ENCODE peak calls at places on chromosomes 3 and 15, in five cellular contexts. K is WTC11, A is HepG2, O is GM12878, X is H1. P is an unnamed sample.

GRCh38 chr3:140128217-140129137 is 193.5 kb downstream of the CLSTN2 start:
- DNase-seq in A (peak), K (peak), O (no peak), X (peak), P (peak)

GRCh38 chr3:153438275-153438674 is 276.2 kb downstream of the RAP2B start:
- DNase-seq in X (no peak), K (no peak), A (no peak), O (no peak), P (no peak)

GRCh38 chr3:9397331-9397910 is at the start of gene SETD5:
- DNase-seq in K (peak), X (peak), A (peak), O (peak), P (peak)

GRCh38 chr3:122893282-122893681 is 98.4 kb downstream of the SLC49A4 start:
- DNase-seq in K (no peak), O (no peak), A (peak), X (no peak), P (no peak)

GRCh38 chr3:12287727-12288465 is 974 bp upstream of the PPARG start:
- DNase-seq in O (no peak), X (peak), A (no peak), K (peak), P (no peak)

GRCh38 chr15:78302579-78302978 is 3.2 kb upstream of the SKIC8 start:
- DNase-seq in K (no peak), A (no peak), O (no peak), X (no peak), P (no peak)

GRCh38 chr15:33183334-33183733 is 11.2 kb downstream of the FMN1 start:
- DNase-seq in O (no peak), X (no peak), A (no peak), K (no peak), P (no peak)

GRCh38 chr3:132038198-132038825 is 3.5 kb upstream of the CPNE4 start:
- DNase-seq in O (no peak), X (no peak), K (no peak), A (peak), P (no peak)

GRCh38 chr3:16461463-16462245 is 51.8 kb downstream of the RFTN1 start:
- DNase-seq in K (no peak), A (no peak), X (no peak), O (no peak), P (no peak)

GRCh38 chr3:108970561-108970960 is 16.9 kb upstream of the GUCA1C start:
- DNase-seq in A (no peak), K (no peak), X (no peak), O (no peak), P (no peak)

GRCh38 chr15:28861031-28861534 is 12.6 kb upstream of the GOLGA6L7 start:
- DNase-seq in K (no peak), A (no peak), X (no peak), O (no peak), P (no peak)

GRCh38 chr3:31377045-31377642 is 155.6 kb upstream of the STT3B start:
- DNase-seq in O (no peak), K (no peak), X (no peak), A (peak), P (no peak)

GRCh38 chr3:188152660-188153497 is 1.1 kb upstream of the LPP start:
- DNase-seq in X (peak), O (no peak), A (no peak), K (peak), P (no peak)

GRCh38 chr15:50224606-50225005 is 40.9 kb downstream of the HDC start:
- DNase-seq in X (no peak), O (no peak), A (no peak), K (no peak), P (no peak)

GRCh38 chr3:12501360-12502020 is 17.2 kb downstream of the TSEN2 start:
- DNase-seq in X (no peak), A (no peak), K (no peak), O (no peak), P (no peak)

GRCh38 chr3:48660800-48661400 is 1.8 kb downstream of the CELSR3 start:
- DNase-seq in A (no peak), O (no peak), K (no peak), X (no peak), P (no peak)

GRCh38 chr15:58309993-58310928 is 121.5 kb upstream of the LIPC start:
- DNase-seq in O (no peak), X (no peak), K (no peak), A (peak), P (no peak)

GRCh38 chr15:89781055-89781454 is 4.9 kb downstream of the MESP2 start:
- DNase-seq in X (no peak), A (no peak), K (no peak), O (no peak), P (no peak)

GRCh38 chr15:87764461-87765236 is 491.9 kb downstream of the NTRK3 start:
- DNase-seq in X (no peak), K (no peak), A (no peak), O (no peak), P (no peak)

GRCh38 chr3:154324919-154325318 is 632 bp upstream of the DHX36 start:
- DNase-seq in O (no peak), X (no peak), A (peak), K (no peak), P (peak)

GRCh38 chr3:5186854-5187151 is 704 bp upstream of the EDEM1 start:
- DNase-seq in K (no peak), A (peak), X (no peak), O (no peak), P (peak)

GRCh38 chr15:52080031-52080430 is 32.5 kb downstream of the BCL2L10 start:
- DNase-seq in K (no peak), X (no peak), O (no peak), A (no peak), P (no peak)

GRCh38 chr15:90213123-90213817 is 12.1 kb downstream of the SEMA4B start:
- DNase-seq in O (no peak), X (no peak), A (no peak), K (no peak), P (peak)

GRCh38 chr15:78200276-78200930 is 34.0 kb downstream of the ACSBG1 start:
- DNase-seq in O (no peak), A (no peak), X (peak), K (no peak), P (no peak)

GRCh38 chr15:62462268-62462667 is 297.2 kb upstream of the C2CD4B start:
- DNase-seq in O (no peak), A (no peak), X (no peak), K (no peak), P (no peak)

GRCh38 chr3:54970895-54971294 is 43.0 kb upstream of the LRTM1 start:
- DNase-seq in X (no peak), O (no peak), A (no peak), K (no peak), P (no peak)

GRCh38 chr3:195570912-195571311 is 12.8 kb downstream of the APOD start:
- DNase-seq in A (no peak), X (no peak), K (no peak), O (no peak), P (no peak)

GRCh38 chr3:8837172-8837571 is 67.8 kb upstream of the OXTR start:
- DNase-seq in K (no peak), A (no peak), O (no peak), X (no peak), P (no peak)

GRCh38 chr3:74390121-74390870 is 224.2 kb downstream of the CNTN3 start:
- DNase-seq in O (no peak), X (no peak), K (no peak), A (no peak), P (no peak)

GRCh38 chr15:86615411-86615810 is 535.7 kb downstream of the AGBL1 start:
- DNase-seq in O (no peak), X (no peak), K (no peak), A (no peak), P (no peak)

GRCh38 chr15:67050062-67050461 is 15.3 kb upstream of the SMAD3 start:
- DNase-seq in K (no peak), X (no peak), O (no peak), A (no peak), P (no peak)
- TF ChIP-seq ATF2 in K (no peak), X (no peak), O (no peak), A (no peak), P (no peak)

DNA sequence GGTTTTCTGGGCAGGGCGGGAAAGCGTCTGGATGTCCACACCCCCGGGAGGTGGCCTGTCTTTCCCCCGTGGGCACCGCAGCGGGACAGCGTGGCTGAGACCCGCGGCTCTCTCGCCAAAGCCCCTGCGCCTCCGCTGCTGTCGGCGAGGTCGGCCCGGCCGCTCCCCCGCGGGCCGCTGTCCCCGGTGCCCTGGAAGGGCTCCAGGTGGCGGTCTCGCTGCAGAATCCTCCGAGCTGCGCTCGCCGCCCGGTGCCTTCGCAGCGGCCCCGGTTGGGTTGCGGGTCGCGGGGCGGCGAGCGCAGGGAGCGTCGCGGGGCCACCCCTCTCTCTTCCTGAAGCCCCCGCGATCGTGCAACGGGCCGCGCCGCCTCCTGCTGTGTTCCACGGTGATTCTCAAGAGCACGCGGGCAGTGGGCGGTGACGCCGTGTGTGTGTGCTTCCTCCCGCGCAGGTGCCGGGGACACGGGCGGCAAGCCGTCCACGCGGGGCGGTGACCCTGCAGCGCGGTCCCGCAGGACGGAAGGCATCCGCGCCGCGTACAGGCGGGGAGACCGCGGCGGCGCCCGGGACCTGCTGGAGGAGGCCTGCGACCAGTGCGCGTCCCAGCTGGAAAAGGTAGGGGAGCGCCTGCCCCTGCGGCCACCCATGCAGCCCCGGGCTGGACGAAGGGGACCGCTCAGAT is 54.3 kb downstream of the LRRK1 start:
- DNase-seq in X (peak), K (peak), O (no peak), A (no peak), P (no peak)
- TF ChIP-seq ATF2 in X (no peak), K (no peak), O (no peak), A (no peak), P (no peak)

GRCh38 chr3:152222327-152222726 is 46.4 kb upstream of the MBNL1 start:
- DNase-seq in K (no peak), X (no peak), O (no peak), A (no peak), P (no peak)
- TF ChIP-seq ATF2 in K (no peak), X (no peak), O (peak), A (no peak), P (no peak)

GRCh38 chr15:66494262-66494661 is 3.3 kb downstream of the SNAPC5 start:
- DNase-seq in X (no peak), O (no peak), K (no peak), A (no peak), P (no peak)

GRCh38 chr15:66486887-66487286 is 10.7 kb downstream of the SNAPC5 start:
- DNase-seq in K (no peak), X (no peak), O (no peak), A (no peak), P (no peak)

GRCh38 chr15:66488525-66488924 is 9.0 kb downstream of the SNAPC5 start:
- DNase-seq in A (no peak), X (no peak), K (no peak), O (no peak), P (no peak)

GRCh38 chr15:66489179-66489791 is 8.3 kb downstream of the SNAPC5 start:
- DNase-seq in A (no peak), X (no peak), O (no peak), K (no peak), P (no peak)

DNA sequence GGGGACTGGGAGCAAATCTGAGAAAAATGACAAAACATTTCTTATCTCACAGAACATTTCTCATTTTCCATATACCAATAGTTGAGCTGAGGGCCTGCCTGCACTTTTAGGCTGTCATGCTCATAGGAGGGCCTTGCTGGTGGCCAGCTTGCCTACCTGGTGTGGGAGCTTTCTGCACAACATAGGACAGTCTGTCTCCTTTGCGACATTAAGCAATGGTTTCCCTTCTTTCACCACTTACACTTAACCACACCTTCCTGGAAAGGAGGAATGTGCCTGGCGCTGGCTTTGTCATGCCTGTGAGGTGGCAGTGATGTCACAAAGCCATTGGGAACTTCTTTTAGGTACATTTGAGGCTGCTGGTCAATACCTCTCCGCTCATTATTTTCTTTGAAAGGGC is 5.7 kb downstream of the SNAPC5 start:
- DNase-seq in X (no peak), O (no peak), K (no peak), A (no peak), P (no peak)
- TF ChIP-seq ATF2 in X (no peak), O (no peak), K (no peak), A (no peak), P (no peak)

GRCh38 chr3:183327343-183327742 is 74.3 kb downstream of the B3GNT5 start:
- DNase-seq in A (no peak), O (no peak), K (no peak), X (no peak), P (no peak)

GRCh38 chr3:183330881-183331280 is 77.8 kb downstream of the B3GNT5 start:
- DNase-seq in O (no peak), A (no peak), X (no peak), K (peak), P (peak)

GRCh38 chr3:183329543-183329942 is 76.5 kb downstream of the B3GNT5 start:
- DNase-seq in X (no peak), K (no peak), A (no peak), O (no peak), P (no peak)

GRCh38 chr3:183328164-183328563 is 75.1 kb downstream of the B3GNT5 start:
- DNase-seq in K (no peak), O (no peak), A (no peak), X (no peak), P (no peak)

GRCh38 chr3:183328823-183329222 is 75.8 kb downstream of the B3GNT5 start:
- DNase-seq in O (no peak), X (no peak), K (no peak), A (no peak), P (no peak)
- TF ChIP-seq ATF2 in O (no peak), X (no peak), K (no peak), A (no peak), P (no peak)

DNA sequence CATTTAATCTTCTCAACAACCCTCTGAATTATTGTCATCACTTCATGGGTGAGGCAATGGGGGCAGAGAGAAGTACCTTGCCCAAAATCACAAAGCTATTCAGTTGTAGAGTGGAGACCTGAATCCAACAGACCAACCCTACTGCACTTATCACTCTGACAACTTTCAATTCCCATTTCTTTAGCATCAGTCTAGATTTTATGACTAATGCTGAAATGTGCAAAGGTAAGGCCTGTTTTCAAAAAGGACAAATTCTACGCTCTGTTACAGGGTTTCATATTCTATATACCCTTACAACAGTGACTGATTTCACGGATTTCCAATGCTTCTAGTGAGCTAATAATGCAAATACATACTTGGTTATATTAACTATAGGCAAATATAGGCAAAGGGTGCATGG is 286.0 kb downstream of the ADAMTS17 start:
- DNase-seq in X (no peak), O (no peak), K (no peak), A (no peak), P (no peak)
- TF ChIP-seq ATF2 in X (no peak), O (no peak), K (no peak), A (no peak), P (no peak)

GRCh38 chr3:52454938-52455282 is 494 bp upstream of the NISCH start:
- DNase-seq in K (no peak), X (no peak), A (no peak), O (no peak), P (peak)
- TF ChIP-seq ATF2 in K (no peak), X (no peak), A (no peak), O (no peak), P (no peak)

P was measured in K562.